ENCODE peak calls at places on chromosomes 1 and 21, in six cellular contexts. One of them, this sample, is unnamed.

GRCh38 chr1:98103617-98104284 is 182.9 kb upstream of the DPYD start:
- DNase-seq in K562: no peak
- DNase-seq in A549: no peak
- DNase-seq in endothelial cell of umbilical vein: no peak
- DNase-seq in HepG2: no peak
- DNase-seq in GM12878: no peak
- DNase-seq in this sample: peak; percentile 3

GRCh38 chr1:86965012-86965826 is 50.8 kb downstream of the HS2ST1 start:
- DNase-seq in GM12878: no peak
- DNase-seq in endothelial cell of umbilical vein: peak; percentile 56
- DNase-seq in A549: peak; percentile 5
- DNase-seq in K562: peak; percentile 56
- DNase-seq in HepG2: peak; percentile 46
- DNase-seq in this sample: peak; percentile 36

GRCh38 chr1:224387943-224388342 is 31.3 kb downstream of the CNIH4 start:
- DNase-seq in HepG2: no peak
- DNase-seq in A549: no peak
- DNase-seq in K562: no peak
- DNase-seq in GM12878: no peak
- DNase-seq in endothelial cell of umbilical vein: no peak
- DNase-seq in this sample: no peak

GRCh38 chr1:87058343-87058649 is 143.9 kb downstream of the HS2ST1 start:
- DNase-seq in K562: no peak
- DNase-seq in A549: no peak
- DNase-seq in endothelial cell of umbilical vein: no peak
- DNase-seq in GM12878: no peak
- DNase-seq in HepG2: no peak
- DNase-seq in this sample: no peak

GRCh38 chr1:53065391-53065790 is 3.4 kb downstream of the PODN start:
- DNase-seq in HepG2: no peak
- DNase-seq in A549: no peak
- DNase-seq in endothelial cell of umbilical vein: no peak
- DNase-seq in K562: peak; percentile 40
- DNase-seq in GM12878: no peak
- DNase-seq in this sample: no peak

GRCh38 chr21:14358775-14359174 is 24.2 kb downstream of the HSPA13 start:
- DNase-seq in endothelial cell of umbilical vein: peak; percentile 15
- DNase-seq in GM12878: no peak
- DNase-seq in A549: no peak
- DNase-seq in K562: no peak
- DNase-seq in HepG2: no peak
- DNase-seq in this sample: no peak

GRCh38 chr1:60867782-60868181 is 214.6 kb upstream of the NFIA start:
- DNase-seq in GM12878: no peak
- DNase-seq in endothelial cell of umbilical vein: no peak
- DNase-seq in K562: no peak
- DNase-seq in A549: no peak
- DNase-seq in HepG2: no peak
- DNase-seq in this sample: no peak

GRCh38 chr1:5551274-5551966 is 440.8 kb downstream of the NPHP4 start:
- DNase-seq in K562: peak; percentile 18
- DNase-seq in HepG2: peak; percentile 3
- DNase-seq in endothelial cell of umbilical vein: no peak
- DNase-seq in A549: no peak
- DNase-seq in GM12878: no peak
- DNase-seq in this sample: peak; percentile 11

GRCh38 chr1:95829581-95829980 is 595.6 kb downstream of the RWDD3 start:
- DNase-seq in K562: no peak
- DNase-seq in endothelial cell of umbilical vein: no peak
- DNase-seq in GM12878: no peak
- DNase-seq in HepG2: no peak
- DNase-seq in A549: no peak
- DNase-seq in this sample: no peak

GRCh38 chr1:40143891-40144575 is 17.2 kb upstream of the RLF start:
- DNase-seq in K562: peak; percentile 86
- DNase-seq in A549: peak; percentile 36
- DNase-seq in GM12878: peak; percentile 39
- DNase-seq in endothelial cell of umbilical vein: peak; percentile 67
- DNase-seq in HepG2: peak; percentile 64
- DNase-seq in this sample: peak; percentile 73

GRCh38 chr1:99457381-99458165 is 188.3 kb upstream of the PALMD start:
- DNase-seq in GM12878: no peak
- DNase-seq in A549: no peak
- DNase-seq in K562: no peak
- DNase-seq in endothelial cell of umbilical vein: no peak
- DNase-seq in HepG2: no peak
- DNase-seq in this sample: no peak

GRCh38 chr1:112172294-112172882 is 182.9 kb upstream of the KCND3 start:
- DNase-seq in A549: no peak
- DNase-seq in HepG2: peak; percentile 36
- DNase-seq in GM12878: no peak
- DNase-seq in K562: peak; percentile 58
- DNase-seq in endothelial cell of umbilical vein: peak; percentile 35
- DNase-seq in this sample: peak; percentile 63

GRCh38 chr1:229093546-229094336 is 177.2 kb upstream of the RAB4A start:
- DNase-seq in HepG2: no peak
- DNase-seq in endothelial cell of umbilical vein: no peak
- DNase-seq in GM12878: no peak
- DNase-seq in A549: no peak
- DNase-seq in K562: no peak
- DNase-seq in this sample: no peak

GRCh38 chr1:40313329-40313957 is 3.6 kb downstream of the COL9A2 start:
- DNase-seq in A549: no peak
- DNase-seq in endothelial cell of umbilical vein: no peak
- DNase-seq in K562: peak; percentile 31
- DNase-seq in GM12878: peak; percentile 35
- DNase-seq in HepG2: peak; percentile 76
- DNase-seq in this sample: peak; percentile 88

GRCh38 chr21:38321568-38321967 is 64.8 kb downstream of the KCNJ15 start:
- DNase-seq in A549: no peak
- DNase-seq in endothelial cell of umbilical vein: no peak
- DNase-seq in GM12878: no peak
- DNase-seq in HepG2: no peak
- DNase-seq in K562: no peak
- DNase-seq in this sample: no peak

GRCh38 chr1:168170552-168171508 is 7.9 kb upstream of the TIPRL start:
- DNase-seq in endothelial cell of umbilical vein: no peak
- DNase-seq in A549: no peak
- DNase-seq in K562: peak; percentile 16
- DNase-seq in HepG2: no peak
- DNase-seq in GM12878: no peak
- DNase-seq in this sample: peak; percentile 27

GRCh38 chr21:34143783-34144182 is 70.4 kb downstream of the MRPS6 start:
- DNase-seq in K562: no peak
- DNase-seq in endothelial cell of umbilical vein: no peak
- DNase-seq in GM12878: no peak
- DNase-seq in A549: no peak
- DNase-seq in HepG2: no peak
- DNase-seq in this sample: no peak

GRCh38 chr1:21185221-21185731 is 8.6 kb upstream of the EIF4G3 start:
- DNase-seq in A549: no peak
- DNase-seq in GM12878: no peak
- DNase-seq in K562: no peak
- DNase-seq in endothelial cell of umbilical vein: no peak
- DNase-seq in HepG2: no peak
- DNase-seq in this sample: no peak

GRCh38 chr21:36557316-36557715 is 77.4 kb upstream of the CLDN14 start:
- DNase-seq in HepG2: no peak
- DNase-seq in GM12878: no peak
- DNase-seq in A549: no peak
- DNase-seq in K562: no peak
- DNase-seq in endothelial cell of umbilical vein: no peak
- DNase-seq in this sample: no peak

GRCh38 chr1:41882068-41882477 is 36.6 kb downstream of the HIVEP3 start:
- DNase-seq in K562: peak; percentile 88
- DNase-seq in GM12878: no peak
- DNase-seq in endothelial cell of umbilical vein: no peak
- DNase-seq in HepG2: no peak
- DNase-seq in A549: no peak
- DNase-seq in this sample: no peak

GRCh38 chr1:110750446-110751029 is 75.8 kb upstream of the KCNA3 start:
- DNase-seq in endothelial cell of umbilical vein: no peak
- DNase-seq in HepG2: no peak
- DNase-seq in GM12878: no peak
- DNase-seq in A549: no peak
- DNase-seq in K562: no peak
- DNase-seq in this sample: no peak

GRCh38 chr21:22900511-22900910 is 1902.3 kb downstream of the NCAM2 start:
- DNase-seq in GM12878: no peak
- DNase-seq in K562: no peak
- DNase-seq in HepG2: no peak
- DNase-seq in A549: no peak
- DNase-seq in endothelial cell of umbilical vein: peak; percentile 98
- DNase-seq in this sample: no peak

GRCh38 chr1:81437213-81437612 is 363.5 kb upstream of the ADGRL2 start:
- DNase-seq in K562: no peak
- DNase-seq in endothelial cell of umbilical vein: no peak
- DNase-seq in HepG2: no peak
- DNase-seq in A549: no peak
- DNase-seq in GM12878: no peak
- DNase-seq in this sample: no peak

GRCh38 chr1:246215505-246215893 is 291.6 kb downstream of the SMYD3 start:
- DNase-seq in endothelial cell of umbilical vein: no peak
- DNase-seq in GM12878: no peak
- DNase-seq in K562: peak; percentile 36
- DNase-seq in HepG2: no peak
- DNase-seq in A549: no peak
- DNase-seq in this sample: peak; percentile 81

GRCh38 chr1:101003012-101003650 is 22.5 kb downstream of the DPH5 start:
- DNase-seq in HepG2: peak; percentile 20
- DNase-seq in endothelial cell of umbilical vein: peak; percentile 46
- DNase-seq in K562: no peak
- DNase-seq in GM12878: no peak
- DNase-seq in A549: no peak
- DNase-seq in this sample: no peak

GRCh38 chr1:38221006-38221649 is 174.5 kb upstream of the POU3F1 start:
- DNase-seq in K562: no peak
- DNase-seq in endothelial cell of umbilical vein: no peak
- DNase-seq in GM12878: no peak
- DNase-seq in HepG2: no peak
- DNase-seq in A549: no peak
- DNase-seq in this sample: no peak

GRCh38 chr1:94282143-94282711 is 44.8 kb upstream of the ARHGAP29 start:
- DNase-seq in HepG2: peak; percentile 43
- DNase-seq in GM12878: no peak
- DNase-seq in endothelial cell of umbilical vein: no peak
- DNase-seq in K562: no peak
- DNase-seq in A549: no peak
- DNase-seq in this sample: no peak

GRCh38 chr1:27218736-27219135 is 15.7 kb upstream of the WDTC1 start:
- DNase-seq in endothelial cell of umbilical vein: no peak
- DNase-seq in HepG2: no peak
- DNase-seq in A549: no peak
- DNase-seq in K562: no peak
- DNase-seq in GM12878: no peak
- DNase-seq in this sample: no peak

GRCh38 chr1:39754026-39754569 is 15.4 kb downstream of the PPIE start:
- DNase-seq in GM12878: no peak
- DNase-seq in K562: no peak
- DNase-seq in A549: no peak
- DNase-seq in HepG2: no peak
- DNase-seq in endothelial cell of umbilical vein: peak; percentile 79
- DNase-seq in this sample: no peak

GRCh38 chr1:153962088-153963029 is 978 bp downstream of the SLC39A1 start:
- DNase-seq in A549: no peak
- DNase-seq in GM12878: no peak
- DNase-seq in K562: peak; percentile 43
- DNase-seq in HepG2: peak; percentile 26
- DNase-seq in endothelial cell of umbilical vein: peak; percentile 48
- DNase-seq in this sample: peak; percentile 52

GRCh38 chr1:214563881-214564280 is 12.5 kb upstream of the PTPN14 start:
- DNase-seq in GM12878: no peak
- DNase-seq in A549: no peak
- DNase-seq in HepG2: no peak
- DNase-seq in K562: no peak
- DNase-seq in endothelial cell of umbilical vein: no peak
- DNase-seq in this sample: peak; percentile 54

GRCh38 chr1:156663178-156663577 is 14.0 kb downstream of the NES start:
- DNase-seq in A549: no peak
- DNase-seq in GM12878: no peak
- DNase-seq in K562: peak; percentile 85
- DNase-seq in HepG2: no peak
- DNase-seq in endothelial cell of umbilical vein: peak; percentile 39
- DNase-seq in this sample: no peak
- TF ChIP-seq MYC in A549: no peak
- TF ChIP-seq MYC in GM12878: no peak
- TF ChIP-seq MYC in K562: no peak
- TF ChIP-seq MYC in HepG2: no peak
- TF ChIP-seq MYC in endothelial cell of umbilical vein: no peak
- TF ChIP-seq MYC in this sample: no peak

DNA sequence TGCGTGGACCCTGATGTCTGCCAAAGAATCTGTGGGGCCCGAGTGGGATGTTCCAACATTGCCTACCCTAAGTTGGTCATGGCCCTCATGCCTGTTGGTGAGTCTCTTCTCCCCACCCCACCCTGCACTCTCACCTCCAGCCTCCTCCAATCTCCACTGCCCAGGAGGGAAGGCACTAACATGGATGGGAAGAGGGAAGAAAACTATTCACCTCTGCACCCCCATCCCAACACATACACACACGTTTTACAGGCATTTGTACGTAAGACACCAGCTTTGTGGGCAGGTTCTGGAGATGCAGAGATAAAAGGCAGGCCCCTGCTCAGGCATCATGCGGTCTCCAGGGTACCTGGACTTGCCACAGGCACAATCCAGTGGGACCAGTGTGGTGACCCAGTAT is 11.2 kb downstream of the SLC5A9 start:
- DNase-seq in HepG2: no peak
- DNase-seq in A549: no peak
- DNase-seq in K562: no peak
- DNase-seq in endothelial cell of umbilical vein: no peak
- DNase-seq in GM12878: no peak
- DNase-seq in this sample: no peak
- TF ChIP-seq MAX in HepG2: no peak
- TF ChIP-seq MAX in A549: no peak
- TF ChIP-seq MAX in K562: no peak
- TF ChIP-seq MAX in endothelial cell of umbilical vein: no peak
- TF ChIP-seq MAX in GM12878: no peak
- TF ChIP-seq MAX in this sample: no peak

GRCh38 chr1:184818646-184819045 is 64.0 kb upstream of the EDEM3 start:
- DNase-seq in K562: no peak
- DNase-seq in A549: no peak
- DNase-seq in GM12878: no peak
- DNase-seq in endothelial cell of umbilical vein: no peak
- DNase-seq in HepG2: no peak
- DNase-seq in this sample: no peak
- TF ChIP-seq MYC in K562: no peak
- TF ChIP-seq MYC in A549: no peak
- TF ChIP-seq MYC in GM12878: no peak
- TF ChIP-seq MYC in endothelial cell of umbilical vein: no peak
- TF ChIP-seq MYC in HepG2: no peak
- TF ChIP-seq MYC in this sample: no peak

DNA sequence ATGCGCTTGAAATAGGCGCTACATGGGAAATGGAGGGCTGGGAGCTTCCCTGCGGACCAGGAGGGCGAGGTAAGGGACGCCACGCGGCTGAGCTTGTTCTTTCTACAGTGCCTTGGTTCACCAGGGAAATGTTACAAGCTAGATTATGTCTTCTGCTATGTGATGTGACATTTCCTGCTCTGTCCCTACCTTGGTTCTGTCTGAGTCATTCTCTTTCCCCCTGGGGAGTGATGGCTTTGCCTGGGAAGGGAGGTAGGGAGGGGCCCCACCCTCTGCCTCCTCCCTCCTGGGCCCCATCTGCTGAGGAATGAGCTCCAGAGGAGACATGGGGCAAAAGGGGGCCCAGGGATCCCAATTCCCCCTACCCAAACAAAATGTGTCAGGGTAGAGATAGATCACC is 619.4 kb downstream of the PTPRU start:
- DNase-seq in K562: no peak
- DNase-seq in GM12878: no peak
- DNase-seq in endothelial cell of umbilical vein: no peak
- DNase-seq in HepG2: no peak
- DNase-seq in A549: no peak
- DNase-seq in this sample: peak; percentile 13
- TF ChIP-seq MAX in K562: no peak
- TF ChIP-seq MAX in GM12878: no peak
- TF ChIP-seq MAX in endothelial cell of umbilical vein: no peak
- TF ChIP-seq MAX in HepG2: no peak
- TF ChIP-seq MAX in A549: no peak
- TF ChIP-seq MAX in this sample: no peak

This sample was measured in NB4.